ENCODE peak calls at places on chromosomes 7 and 10, in six cellular contexts. One of them, this sample, is unnamed.

GRCh38 chr7:156162451-156162850 is 350.2 kb upstream of the SHH start:
- DNase-seq in lower leg skin: no peak
- DNase-seq in spleen: no peak
- DNase-seq in adrenal gland: no peak
- DNase-seq in breast epithelium: no peak
- DNase-seq in tibial nerve: no peak
- DNase-seq in this sample: no peak

GRCh38 chr7:22178735-22179134 is 178.2 kb downstream of the RAPGEF5 start:
- DNase-seq in adrenal gland: no peak
- DNase-seq in lower leg skin: no peak
- DNase-seq in tibial nerve: no peak
- DNase-seq in spleen: no peak
- DNase-seq in breast epithelium: no peak
- DNase-seq in this sample: no peak

GRCh38 chr10:132494831-132495230 is 42.8 kb upstream of the INPP5A start:
- DNase-seq in tibial nerve: no peak
- DNase-seq in adrenal gland: no peak
- DNase-seq in spleen: peak; percentile 2
- DNase-seq in lower leg skin: no peak
- DNase-seq in breast epithelium: no peak
- DNase-seq in this sample: no peak

GRCh38 chr7:94190599-94191061 is 186.5 kb upstream of the BET1 start:
- DNase-seq in tibial nerve: no peak
- DNase-seq in adrenal gland: peak; percentile 38
- DNase-seq in lower leg skin: no peak
- DNase-seq in spleen: no peak
- DNase-seq in breast epithelium: no peak
- DNase-seq in this sample: no peak

GRCh38 chr10:77114181-77114821 is 523.3 kb downstream of the KCNMA1 start:
- DNase-seq in spleen: no peak
- DNase-seq in lower leg skin: no peak
- DNase-seq in adrenal gland: no peak
- DNase-seq in tibial nerve: no peak
- DNase-seq in breast epithelium: no peak
- DNase-seq in this sample: peak; percentile 56

GRCh38 chr7:129665013-129665401 is 53.5 kb downstream of the NRF1 start:
- DNase-seq in spleen: no peak
- DNase-seq in adrenal gland: peak; percentile 85
- DNase-seq in tibial nerve: no peak
- DNase-seq in breast epithelium: peak; percentile 20
- DNase-seq in lower leg skin: no peak
- DNase-seq in this sample: no peak

GRCh38 chr7:29345590-29345989 is 151.0 kb downstream of the CHN2 start:
- DNase-seq in tibial nerve: no peak
- DNase-seq in adrenal gland: peak; percentile 38
- DNase-seq in lower leg skin: no peak
- DNase-seq in spleen: no peak
- DNase-seq in breast epithelium: no peak
- DNase-seq in this sample: no peak

GRCh38 chr10:42997849-42998165 is 79.1 kb upstream of the RET start:
- DNase-seq in lower leg skin: peak; percentile 78
- DNase-seq in spleen: peak; percentile 61
- DNase-seq in adrenal gland: no peak
- DNase-seq in tibial nerve: no peak
- DNase-seq in breast epithelium: no peak
- DNase-seq in this sample: no peak

GRCh38 chr7:33744293-33744692 is 161.0 kb upstream of the BMPER start:
- DNase-seq in lower leg skin: no peak
- DNase-seq in breast epithelium: no peak
- DNase-seq in tibial nerve: no peak
- DNase-seq in spleen: no peak
- DNase-seq in adrenal gland: no peak
- DNase-seq in this sample: no peak

GRCh38 chr10:129442866-129443265 is 24.2 kb upstream of the MGMT start:
- DNase-seq in lower leg skin: no peak
- DNase-seq in adrenal gland: no peak
- DNase-seq in spleen: no peak
- DNase-seq in tibial nerve: no peak
- DNase-seq in breast epithelium: no peak
- DNase-seq in this sample: no peak

GRCh38 chr7:19275000-19275399 is 129.8 kb upstream of the FERD3L start:
- DNase-seq in spleen: no peak
- DNase-seq in breast epithelium: no peak
- DNase-seq in lower leg skin: no peak
- DNase-seq in tibial nerve: no peak
- DNase-seq in adrenal gland: no peak
- DNase-seq in this sample: no peak

GRCh38 chr10:43292745-43293676 is 26.1 kb upstream of the RASGEF1A start:
- DNase-seq in breast epithelium: peak; percentile 34
- DNase-seq in tibial nerve: peak; percentile 56
- DNase-seq in lower leg skin: peak; percentile 88
- DNase-seq in adrenal gland: peak; percentile 56
- DNase-seq in spleen: no peak
- DNase-seq in this sample: no peak

GRCh38 chr10:80535671-80536360 is 1.9 kb upstream of the SH2D4B start:
- DNase-seq in breast epithelium: peak; percentile 63
- DNase-seq in adrenal gland: peak; percentile 88
- DNase-seq in tibial nerve: peak; percentile 57
- DNase-seq in spleen: peak; percentile 96
- DNase-seq in lower leg skin: peak; percentile 92
- DNase-seq in this sample: peak; percentile 79

GRCh38 chr7:78218051-78218450 is 419.5 kb downstream of the PHTF2 start:
- DNase-seq in tibial nerve: no peak
- DNase-seq in spleen: no peak
- DNase-seq in lower leg skin: no peak
- DNase-seq in adrenal gland: no peak
- DNase-seq in breast epithelium: no peak
- DNase-seq in this sample: no peak

GRCh38 chr7:70177166-70177565 is 578.9 kb downstream of the AUTS2 start:
- DNase-seq in breast epithelium: no peak
- DNase-seq in spleen: no peak
- DNase-seq in adrenal gland: no peak
- DNase-seq in tibial nerve: no peak
- DNase-seq in lower leg skin: no peak
- DNase-seq in this sample: no peak

GRCh38 chr10:3776796-3777571 is 8.0 kb downstream of the KLF6 start:
- DNase-seq in tibial nerve: peak; percentile 45
- DNase-seq in lower leg skin: no peak
- DNase-seq in adrenal gland: no peak
- DNase-seq in spleen: no peak
- DNase-seq in breast epithelium: peak; percentile 82
- DNase-seq in this sample: no peak

GRCh38 chr7:20219062-20219445 is 1.9 kb upstream of the MACC1 start:
- DNase-seq in breast epithelium: no peak
- DNase-seq in spleen: no peak
- DNase-seq in adrenal gland: no peak
- DNase-seq in lower leg skin: no peak
- DNase-seq in tibial nerve: no peak
- DNase-seq in this sample: no peak

GRCh38 chr7:157139142-157140117 is 704 bp downstream of the UBE3C start:
- DNase-seq in breast epithelium: peak; percentile 36
- DNase-seq in adrenal gland: peak; percentile 43
- DNase-seq in tibial nerve: peak; percentile 8
- DNase-seq in spleen: peak; percentile 96
- DNase-seq in lower leg skin: peak; percentile 91
- DNase-seq in this sample: no peak

GRCh38 chr10:114902151-114902550 is 35.8 kb upstream of the TRUB1 start:
- DNase-seq in adrenal gland: no peak
- DNase-seq in tibial nerve: no peak
- DNase-seq in breast epithelium: no peak
- DNase-seq in spleen: no peak
- DNase-seq in lower leg skin: no peak
- DNase-seq in this sample: no peak

GRCh38 chr7:39948375-39948774 is 1.7 kb upstream of the CDK13 start:
- DNase-seq in spleen: peak; percentile 77
- DNase-seq in breast epithelium: no peak
- DNase-seq in tibial nerve: no peak
- DNase-seq in lower leg skin: no peak
- DNase-seq in adrenal gland: no peak
- DNase-seq in this sample: no peak

GRCh38 chr7:44227911-44228310 is 27.1 kb downstream of the YKT6 start:
- DNase-seq in spleen: no peak
- DNase-seq in adrenal gland: no peak
- DNase-seq in lower leg skin: no peak
- DNase-seq in tibial nerve: no peak
- DNase-seq in breast epithelium: no peak
- DNase-seq in this sample: no peak

GRCh38 chr7:102220929-102221850 is 65.5 kb upstream of the SH2B2 start:
- DNase-seq in breast epithelium: no peak
- DNase-seq in tibial nerve: no peak
- DNase-seq in spleen: no peak
- DNase-seq in adrenal gland: no peak
- DNase-seq in lower leg skin: no peak
- DNase-seq in this sample: no peak

GRCh38 chr10:92291921-92292860 is 1.2 kb downstream of the MARCHF5 start:
- DNase-seq in breast epithelium: peak; percentile 34
- DNase-seq in tibial nerve: peak; percentile 68
- DNase-seq in spleen: peak; percentile 83
- DNase-seq in lower leg skin: no peak
- DNase-seq in adrenal gland: peak; percentile 54
- DNase-seq in this sample: no peak

GRCh38 chr10:92291610-92291859 is 568 bp downstream of the MARCHF5 start:
- DNase-seq in lower leg skin: no peak
- DNase-seq in breast epithelium: no peak
- DNase-seq in spleen: no peak
- DNase-seq in adrenal gland: peak; percentile 38
- DNase-seq in tibial nerve: peak; percentile 9
- DNase-seq in this sample: no peak

GRCh38 chr10:92290076-92290836 is 622 bp downstream of the CPEB3 start:
- DNase-seq in spleen: no peak
- DNase-seq in adrenal gland: peak; percentile 72
- DNase-seq in breast epithelium: peak; percentile 37
- DNase-seq in lower leg skin: peak; percentile 90
- DNase-seq in tibial nerve: peak; percentile 21
- DNase-seq in this sample: no peak

DNA sequence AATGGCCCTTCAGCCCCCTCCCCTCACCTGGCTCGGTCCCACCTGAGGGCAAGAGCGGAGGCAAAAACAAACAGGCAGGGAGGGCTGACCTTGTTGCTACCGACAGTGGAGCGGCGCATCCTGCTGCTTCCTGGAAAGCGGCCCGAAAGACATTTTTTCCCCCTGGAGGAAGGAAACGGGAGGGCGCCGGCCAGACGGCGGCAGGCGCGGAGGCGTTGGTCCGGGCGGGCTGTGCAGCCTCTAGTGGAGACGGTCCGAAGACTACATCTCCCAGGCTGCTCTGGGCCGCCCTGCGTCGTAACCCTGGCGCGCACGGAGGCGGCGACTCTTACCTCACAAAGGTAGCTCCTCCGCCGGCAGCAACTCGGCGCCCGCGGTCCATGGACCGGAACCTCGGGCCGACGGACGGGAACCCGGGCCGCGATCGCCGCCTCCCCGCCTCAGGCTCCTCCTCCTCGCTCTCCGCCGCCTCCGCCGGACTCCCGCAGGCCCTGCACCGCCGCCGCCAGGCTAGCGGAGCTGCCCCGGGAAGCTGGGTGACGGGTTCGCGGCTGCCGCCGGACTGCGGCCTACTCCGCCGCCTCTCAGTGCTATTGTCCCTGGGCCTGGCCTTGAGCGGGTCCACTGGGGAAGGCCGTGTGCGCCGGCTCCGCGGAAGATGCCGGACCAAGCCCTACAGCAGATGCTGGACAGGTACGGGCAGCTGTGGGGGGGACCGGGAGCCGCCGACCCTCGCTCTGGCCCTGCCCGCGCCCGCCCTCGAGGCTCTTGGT is at the start of the genes CPEB3 and MARCHF5:
- DNase-seq in adrenal gland: peak; percentile 97
- DNase-seq in lower leg skin: peak; percentile 99
- DNase-seq in spleen: peak; percentile 100
- DNase-seq in breast epithelium: peak; percentile 94
- DNase-seq in tibial nerve: peak; percentile 87
- DNase-seq in this sample: peak; percentile 96
- TF ChIP-seq POLR2A in adrenal gland: peak; percentile 85
- TF ChIP-seq POLR2A in lower leg skin: no peak
- TF ChIP-seq POLR2A in spleen: no peak
- TF ChIP-seq POLR2A in breast epithelium: peak; percentile 13
- TF ChIP-seq POLR2A in tibial nerve: peak; percentile 81
- TF ChIP-seq POLR2A in this sample: peak; percentile 54

DNA sequence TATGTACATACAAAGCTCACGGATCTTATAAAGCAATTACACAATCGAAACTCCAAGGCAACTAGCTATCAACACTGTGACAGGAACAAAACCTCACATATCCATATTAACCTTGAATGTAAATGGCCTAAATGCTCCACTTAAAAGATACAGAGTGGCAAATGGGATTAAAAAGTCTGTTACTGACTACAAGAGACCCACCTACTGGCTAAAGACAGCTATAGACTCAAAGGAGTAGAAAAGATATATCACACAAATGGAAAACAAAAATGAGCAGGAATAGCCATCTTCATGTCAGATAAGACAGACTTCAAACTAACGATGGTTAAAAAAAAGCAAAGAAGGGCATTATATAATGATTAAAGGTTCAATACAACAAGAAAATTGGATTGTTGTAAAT is 246.7 kb downstream of the ADRA2A start:
- DNase-seq in adrenal gland: no peak
- DNase-seq in spleen: no peak
- DNase-seq in breast epithelium: no peak
- DNase-seq in tibial nerve: no peak
- DNase-seq in lower leg skin: no peak
- DNase-seq in this sample: no peak
- TF ChIP-seq CTCF in adrenal gland: no peak
- TF ChIP-seq CTCF in spleen: no peak
- TF ChIP-seq CTCF in breast epithelium: no peak
- TF ChIP-seq CTCF in tibial nerve: no peak
- TF ChIP-seq CTCF in lower leg skin: no peak
- TF ChIP-seq CTCF in this sample: no peak

DNA sequence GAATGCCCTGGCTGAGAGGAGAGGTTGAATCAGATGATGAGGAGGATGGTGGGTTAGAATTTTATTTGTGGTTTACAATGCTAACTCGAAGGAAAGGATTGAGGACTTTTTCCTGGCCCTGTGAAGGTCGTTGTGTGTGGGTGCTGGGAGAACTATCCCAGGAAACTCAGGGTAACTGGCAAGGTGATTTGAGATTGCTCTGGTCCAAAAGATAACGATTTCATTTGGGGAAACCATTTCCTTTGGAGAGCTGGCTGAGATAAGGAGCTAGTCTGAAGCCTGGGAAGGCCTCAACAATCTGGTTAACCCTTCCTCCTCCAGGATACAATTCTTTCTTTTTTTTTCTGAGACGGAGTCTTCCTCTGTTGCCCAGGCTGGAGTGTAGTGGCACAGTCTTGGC is 33.0 kb downstream of the HK1 start:
- DNase-seq in adrenal gland: no peak
- DNase-seq in tibial nerve: no peak
- DNase-seq in breast epithelium: no peak
- DNase-seq in lower leg skin: no peak
- DNase-seq in spleen: no peak
- DNase-seq in this sample: no peak
- TF ChIP-seq POLR2A in adrenal gland: no peak
- TF ChIP-seq POLR2A in tibial nerve: no peak
- TF ChIP-seq POLR2A in breast epithelium: no peak
- TF ChIP-seq POLR2A in lower leg skin: no peak
- TF ChIP-seq POLR2A in spleen: no peak
- TF ChIP-seq POLR2A in this sample: no peak

DNA sequence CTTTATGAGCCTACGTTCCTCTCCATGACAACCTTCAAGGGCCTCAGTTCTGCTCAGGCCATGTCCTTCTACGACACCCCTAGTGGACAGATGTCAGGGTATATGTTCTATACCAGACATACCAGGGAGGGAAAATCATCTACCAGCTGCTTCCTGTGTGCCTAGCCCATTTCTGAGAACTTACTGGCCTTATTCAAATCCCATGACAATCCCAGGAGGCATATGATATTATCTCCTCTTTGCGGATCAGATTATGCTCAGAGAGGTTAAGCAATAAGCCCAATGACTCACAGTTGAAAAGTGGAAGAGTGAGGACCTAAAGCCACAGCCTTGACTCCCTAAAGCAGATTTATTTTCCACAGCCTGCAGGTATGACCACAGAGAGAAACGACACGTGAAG is 139.3 kb downstream of the GLI3 start:
- DNase-seq in breast epithelium: no peak
- DNase-seq in tibial nerve: no peak
- DNase-seq in lower leg skin: no peak
- DNase-seq in adrenal gland: no peak
- DNase-seq in spleen: no peak
- DNase-seq in this sample: no peak
- TF ChIP-seq CTCF in breast epithelium: no peak
- TF ChIP-seq CTCF in tibial nerve: no peak
- TF ChIP-seq CTCF in lower leg skin: no peak
- TF ChIP-seq CTCF in adrenal gland: no peak
- TF ChIP-seq CTCF in spleen: no peak
- TF ChIP-seq CTCF in this sample: no peak

This sample was measured in vagina.